ENCODE peak calls at places on chromosomes 16 and 17, in four cellular contexts. One of them, this sample, is unnamed.

GRCh38 chr17:77326636-77327035 is 185.9 kb downstream of the SEC14L1 start:
- DNase-seq in GM12878: no peak
- DNase-seq in K562: no peak
- DNase-seq in IMR-90: no peak
- DNase-seq in this sample: no peak

GRCh38 chr17:16981928-16982327 is 10.0 kb upstream of the TNFRSF13B start:
- DNase-seq in GM12878: no peak
- DNase-seq in K562: no peak
- DNase-seq in IMR-90: no peak
- DNase-seq in this sample: no peak

GRCh38 chr17:29048440-29049360 is 5.8 kb downstream of the PIPOX start:
- DNase-seq in GM12878: no peak
- DNase-seq in K562: no peak
- DNase-seq in IMR-90: peak
- DNase-seq in this sample: no peak

GRCh38 chr17:1226308-1226707 is 43.9 kb upstream of the BHLHA9 start:
- DNase-seq in GM12878: no peak
- DNase-seq in K562: no peak
- DNase-seq in IMR-90: no peak
- DNase-seq in this sample: no peak

GRCh38 chr16:21663889-21664647 is at the start of gene OTOA:
- DNase-seq in GM12878: no peak
- DNase-seq in K562: peak
- DNase-seq in IMR-90: no peak
- DNase-seq in this sample: no peak

GRCh38 chr17:2083613-2084128 is 28.8 kb downstream of the HIC1 start:
- DNase-seq in GM12878: peak
- DNase-seq in K562: peak
- DNase-seq in IMR-90: no peak
- DNase-seq in this sample: peak

GRCh38 chr17:40841246-40841645 is 18.8 kb upstream of the KRT10 start:
- DNase-seq in GM12878: no peak
- DNase-seq in K562: peak
- DNase-seq in IMR-90: no peak
- DNase-seq in this sample: no peak

GRCh38 chr16:51392651-51393187 is 241.6 kb upstream of the SALL1 start:
- DNase-seq in GM12878: no peak
- DNase-seq in K562: no peak
- DNase-seq in IMR-90: peak
- DNase-seq in this sample: no peak

GRCh38 chr16:30005341-30006094 is 5.3 kb downstream of the DOC2A start:
- DNase-seq in GM12878: no peak
- DNase-seq in K562: peak
- DNase-seq in IMR-90: peak
- DNase-seq in this sample: peak

GRCh38 chr16:67186550-67186950 is 2.8 kb upstream of the MATCAP1 start:
- DNase-seq in GM12878: no peak
- DNase-seq in K562: no peak
- DNase-seq in IMR-90: no peak
- DNase-seq in this sample: no peak

GRCh38 chr16:65463652-65464260 is 341.9 kb upstream of the CDH11 start:
- DNase-seq in GM12878: no peak
- DNase-seq in K562: no peak
- DNase-seq in IMR-90: no peak
- DNase-seq in this sample: no peak

GRCh38 chr16:64864232-64864803 is 257.5 kb downstream of the CDH11 start:
- DNase-seq in GM12878: no peak
- DNase-seq in K562: no peak
- DNase-seq in IMR-90: peak
- DNase-seq in this sample: no peak

DNA sequence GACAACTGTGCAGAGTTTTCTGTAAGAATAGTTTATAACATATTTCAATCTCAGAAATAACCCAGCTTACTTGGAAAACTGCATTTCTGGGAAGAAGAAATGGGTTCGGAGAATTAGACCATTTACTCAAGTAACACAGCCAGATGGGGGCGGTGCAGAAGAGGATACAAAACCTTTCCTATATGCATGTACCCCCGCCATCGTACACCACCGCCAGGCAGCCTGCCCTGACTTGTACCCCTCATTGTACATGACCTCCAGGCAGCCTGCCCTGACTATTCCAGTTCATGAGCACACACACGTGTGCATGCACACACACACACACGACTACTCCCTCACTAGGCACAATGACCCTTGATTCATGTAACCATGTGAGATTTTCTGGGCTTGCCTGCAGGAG is 154.0 kb downstream of the C16orf78 start:
- DNase-seq in GM12878: no peak
- DNase-seq in K562: no peak
- DNase-seq in IMR-90: no peak
- DNase-seq in this sample: no peak
- TF ChIP-seq FOS in GM12878: no peak
- TF ChIP-seq FOS in K562: no peak
- TF ChIP-seq FOS in IMR-90: no peak
- TF ChIP-seq FOS in this sample: no peak

GRCh38 chr17:49916854-49917515 is 52.0 kb upstream of the DLX4 start:
- DNase-seq in GM12878: no peak
- DNase-seq in K562: no peak
- DNase-seq in IMR-90: no peak
- DNase-seq in this sample: no peak

GRCh38 chr17:49914096-49914490 is 54.9 kb upstream of the DLX4 start:
- DNase-seq in GM12878: no peak
- DNase-seq in K562: no peak
- DNase-seq in IMR-90: no peak
- DNase-seq in this sample: no peak

GRCh38 chr17:49915260-49915659 is 53.7 kb upstream of the DLX4 start:
- DNase-seq in GM12878: no peak
- DNase-seq in K562: no peak
- DNase-seq in IMR-90: no peak
- DNase-seq in this sample: no peak

GRCh38 chr17:49914664-49915063 is 54.3 kb upstream of the DLX4 start:
- DNase-seq in GM12878: no peak
- DNase-seq in K562: no peak
- DNase-seq in IMR-90: no peak
- DNase-seq in this sample: no peak

GRCh38 chr17:49915670-49916069 is 53.3 kb upstream of the DLX4 start:
- DNase-seq in GM12878: no peak
- DNase-seq in K562: no peak
- DNase-seq in IMR-90: no peak
- DNase-seq in this sample: no peak
- TF ChIP-seq FOS in GM12878: no peak
- TF ChIP-seq FOS in K562: no peak
- TF ChIP-seq FOS in IMR-90: no peak
- TF ChIP-seq FOS in this sample: no peak

GRCh38 chr17:79070266-79070880 is 4.3 kb upstream of the ENGASE start:
- DNase-seq in GM12878: no peak
- DNase-seq in K562: no peak
- DNase-seq in IMR-90: no peak
- DNase-seq in this sample: no peak
- TF ChIP-seq FOS in GM12878: no peak
- TF ChIP-seq FOS in K562: no peak
- TF ChIP-seq FOS in IMR-90: no peak
- TF ChIP-seq FOS in this sample: no peak

GRCh38 chr16:46577988-46578579 is 43.1 kb downstream of the SHCBP1 start:
- DNase-seq in GM12878: no peak
- DNase-seq in K562: no peak
- DNase-seq in IMR-90: no peak
- DNase-seq in this sample: no peak
- TF ChIP-seq FOS in GM12878: no peak
- TF ChIP-seq FOS in K562: no peak
- TF ChIP-seq FOS in IMR-90: no peak
- TF ChIP-seq FOS in this sample: no peak

GRCh38 chr17:73634629-73635028 is 9.6 kb downstream of the SDK2 start:
- DNase-seq in GM12878: no peak
- DNase-seq in K562: no peak
- DNase-seq in IMR-90: no peak
- DNase-seq in this sample: no peak
- TF ChIP-seq FOS in GM12878: no peak
- TF ChIP-seq FOS in K562: no peak
- TF ChIP-seq FOS in IMR-90: no peak
- TF ChIP-seq FOS in this sample: no peak

DNA sequence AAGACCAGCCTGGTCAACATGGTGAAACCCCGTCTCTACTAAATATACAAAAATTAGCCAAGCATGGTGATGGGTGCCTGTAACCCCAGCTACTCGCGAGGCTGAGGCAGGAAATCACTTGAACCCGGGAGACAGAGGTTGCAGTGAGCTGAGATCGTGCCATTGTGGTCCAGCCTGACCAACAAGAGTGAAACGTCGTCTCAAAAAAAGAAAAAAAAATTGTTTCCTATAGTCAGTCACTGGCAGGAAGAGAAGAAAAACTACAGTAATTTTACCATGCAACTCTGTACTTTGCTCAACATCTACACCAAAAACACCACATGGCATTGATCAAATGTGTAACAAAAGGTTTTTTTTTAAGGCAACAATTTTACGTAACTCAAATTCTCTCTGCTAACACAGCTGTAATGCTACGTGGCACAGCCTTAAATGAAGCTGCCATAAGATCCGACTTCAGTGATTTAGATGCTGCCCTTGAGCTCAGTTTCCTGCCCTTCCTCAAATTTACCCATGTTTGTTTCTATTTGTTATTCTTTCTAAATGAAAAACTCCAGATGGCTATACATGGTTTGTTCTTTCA is 40.2 kb downstream of the CNOT1 start:
- DNase-seq in GM12878: no peak
- DNase-seq in K562: no peak
- DNase-seq in IMR-90: peak
- DNase-seq in this sample: no peak
- TF ChIP-seq FOS in GM12878: no peak
- TF ChIP-seq FOS in K562: no peak
- TF ChIP-seq FOS in IMR-90: no peak
- TF ChIP-seq FOS in this sample: no peak

GRCh38 chr17:7293131-7293557 is 1.3 kb downstream of the YBX2 start:
- DNase-seq in GM12878: no peak
- DNase-seq in K562: no peak
- DNase-seq in IMR-90: no peak
- DNase-seq in this sample: no peak

GRCh38 chr17:7293821-7294613 is 422 bp downstream of the YBX2 start:
- DNase-seq in GM12878: no peak
- DNase-seq in K562: peak
- DNase-seq in IMR-90: no peak
- DNase-seq in this sample: no peak

GRCh38 chr17:7296189-7296861 is 1.9 kb upstream of the YBX2 start:
- DNase-seq in GM12878: no peak
- DNase-seq in K562: peak
- DNase-seq in IMR-90: peak
- DNase-seq in this sample: peak

GRCh38 chr17:7295230-7296180 is 1.1 kb upstream of the YBX2 start:
- DNase-seq in GM12878: no peak
- DNase-seq in K562: no peak
- DNase-seq in IMR-90: no peak
- DNase-seq in this sample: no peak

DNA sequence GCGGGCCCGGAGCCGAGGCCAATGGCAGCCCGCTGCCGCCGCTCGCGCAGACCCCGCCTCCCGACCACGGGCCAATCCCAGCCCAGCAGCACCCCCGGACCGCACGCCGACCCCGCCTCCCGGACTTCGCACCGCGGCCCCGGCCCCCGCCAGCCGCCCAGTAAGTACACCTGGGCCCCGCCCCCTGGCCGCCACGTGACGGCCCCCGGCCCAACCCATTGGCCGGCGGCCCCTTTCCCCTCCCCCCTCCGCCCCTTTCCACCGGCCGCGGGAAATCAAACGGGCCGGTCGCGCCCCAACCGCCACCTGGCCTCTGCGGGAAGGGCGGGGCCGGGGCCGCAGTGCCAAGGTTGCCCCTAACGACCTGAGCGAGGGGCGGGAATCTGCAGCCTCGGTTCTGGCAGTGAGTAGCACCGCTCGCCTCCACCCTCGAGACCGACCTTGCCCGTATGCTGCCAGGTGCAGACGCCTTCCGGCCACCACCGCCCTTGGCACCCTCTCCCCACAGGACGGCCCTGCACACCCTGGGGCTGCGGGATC is at the start of gene YBX2:
- DNase-seq in GM12878: no peak
- DNase-seq in K562: peak
- DNase-seq in IMR-90: peak
- DNase-seq in this sample: peak
- TF ChIP-seq FOS in GM12878: no peak
- TF ChIP-seq FOS in K562: no peak
- TF ChIP-seq FOS in IMR-90: no peak
- TF ChIP-seq FOS in this sample: no peak

This sample was measured in endothelial cell of umbilical vein.